ENCODE peak calls at places on chromosomes 1 and 21, in four cellular contexts. One of them, this sample, is unnamed.
A peak's percentile ranks its signal among the peaks of the same experiment; 100 is the strongest.

GRCh38 chr1:210201671-210202070 is 30.9 kb upstream of the SERTAD4 start:
- DNase-seq in mammary epithelial cell: no peak
- DNase-seq in mesendoderm: no peak
- DNase-seq in GM23338: no peak
- DNase-seq in this sample: no peak

GRCh38 chr1:114549137-114549536 is 32.3 kb downstream of the BCAS2 start:
- DNase-seq in mammary epithelial cell: peak; percentile 60
- DNase-seq in mesendoderm: no peak
- DNase-seq in GM23338: no peak
- DNase-seq in this sample: no peak

GRCh38 chr1:245448858-245449534 is 294.2 kb downstream of the KIF26B start:
- DNase-seq in mammary epithelial cell: no peak
- DNase-seq in mesendoderm: no peak
- DNase-seq in GM23338: no peak
- DNase-seq in this sample: no peak

GRCh38 chr1:79259390-79260336 is 253.1 kb upstream of the ADGRL4 start:
- DNase-seq in mammary epithelial cell: peak; percentile 12
- DNase-seq in mesendoderm: peak; percentile 36
- DNase-seq in GM23338: peak; percentile 62
- DNase-seq in this sample: no peak

GRCh38 chr1:40976952-40977690 is 2.4 kb upstream of the CTPS1 start:
- DNase-seq in mammary epithelial cell: no peak
- DNase-seq in mesendoderm: no peak
- DNase-seq in GM23338: no peak
- DNase-seq in this sample: no peak

GRCh38 chr1:117657949-117658660 is 52.3 kb downstream of the TENT5C start:
- DNase-seq in mammary epithelial cell: no peak
- DNase-seq in mesendoderm: no peak
- DNase-seq in GM23338: no peak
- DNase-seq in this sample: no peak

GRCh38 chr1:223102797-223103533 is 40.1 kb downstream of the TLR5 start:
- DNase-seq in mammary epithelial cell: peak; percentile 7
- DNase-seq in mesendoderm: peak; percentile 90
- DNase-seq in GM23338: no peak
- DNase-seq in this sample: no peak

GRCh38 chr1:179709841-179710329 is 33.2 kb upstream of the FAM163A start:
- DNase-seq in mammary epithelial cell: peak; percentile 24
- DNase-seq in mesendoderm: no peak
- DNase-seq in GM23338: no peak
- DNase-seq in this sample: no peak

GRCh38 chr1:8113257-8114220 is 87.4 kb upstream of the ERRFI1 start:
- DNase-seq in mammary epithelial cell: no peak
- DNase-seq in mesendoderm: no peak
- DNase-seq in GM23338: no peak
- DNase-seq in this sample: no peak

GRCh38 chr1:211559222-211560010 is 19.5 kb downstream of the SLC30A1 start:
- DNase-seq in mammary epithelial cell: no peak
- DNase-seq in mesendoderm: no peak
- DNase-seq in GM23338: no peak
- DNase-seq in this sample: peak; percentile 5

GRCh38 chr1:16124377-16125087 is 31.3 kb downstream of the EPHA2 start:
- DNase-seq in mammary epithelial cell: no peak
- DNase-seq in mesendoderm: no peak
- DNase-seq in GM23338: no peak
- DNase-seq in this sample: peak; percentile 21

GRCh38 chr1:230350208-230350921 is 75.8 kb downstream of the PGBD5 start:
- DNase-seq in mammary epithelial cell: no peak
- DNase-seq in mesendoderm: no peak
- DNase-seq in GM23338: no peak
- DNase-seq in this sample: no peak

GRCh38 chr21:39696620-39697019 is 48.4 kb upstream of the IGSF5 start:
- DNase-seq in mammary epithelial cell: no peak
- DNase-seq in mesendoderm: no peak
- DNase-seq in GM23338: no peak
- DNase-seq in this sample: peak; percentile 34

GRCh38 chr1:105485207-105485606 is 1571.3 kb upstream of the PRMT6 start:
- DNase-seq in mammary epithelial cell: peak; percentile 0
- DNase-seq in mesendoderm: no peak
- DNase-seq in GM23338: no peak
- DNase-seq in this sample: no peak

GRCh38 chr1:156128749-156129682 is 14.5 kb downstream of the LMNA start:
- DNase-seq in mammary epithelial cell: no peak
- DNase-seq in mesendoderm: no peak
- DNase-seq in GM23338: no peak
- DNase-seq in this sample: no peak

GRCh38 chr1:198088360-198089071 is 68.3 kb upstream of the NEK7 start:
- DNase-seq in mammary epithelial cell: peak; percentile 45
- DNase-seq in mesendoderm: peak; percentile 59
- DNase-seq in GM23338: peak; percentile 65
- DNase-seq in this sample: no peak

GRCh38 chr1:241888232-241888631 is 40.2 kb downstream of the EXO1 start:
- DNase-seq in mammary epithelial cell: peak; percentile 21
- DNase-seq in mesendoderm: no peak
- DNase-seq in GM23338: no peak
- DNase-seq in this sample: no peak

GRCh38 chr1:200410566-200410878 is 686 bp upstream of the ZNF281 start:
- DNase-seq in mammary epithelial cell: peak; percentile 88
- DNase-seq in mesendoderm: peak; percentile 85
- DNase-seq in GM23338: peak; percentile 91
- DNase-seq in this sample: peak; percentile 75

GRCh38 chr1:84299536-84300260 is 1.8 kb upstream of the SAMD13 start:
- DNase-seq in mammary epithelial cell: no peak
- DNase-seq in mesendoderm: no peak
- DNase-seq in GM23338: peak; percentile 37
- DNase-seq in this sample: no peak

GRCh38 chr1:60281360-60281932 is 207.9 kb upstream of the C1orf87 start:
- DNase-seq in mammary epithelial cell: peak; percentile 55
- DNase-seq in mesendoderm: peak; percentile 88
- DNase-seq in GM23338: peak; percentile 89
- DNase-seq in this sample: peak; percentile 82

GRCh38 chr1:217526636-217527035 is 104.3 kb downstream of the GPATCH2 start:
- DNase-seq in mammary epithelial cell: peak; percentile 33
- DNase-seq in mesendoderm: peak; percentile 3
- DNase-seq in GM23338: no peak
- DNase-seq in this sample: no peak

GRCh38 chr1:220011620-220012019 is 34.7 kb downstream of the EPRS1 start:
- DNase-seq in mammary epithelial cell: no peak
- DNase-seq in mesendoderm: no peak
- DNase-seq in GM23338: no peak
- DNase-seq in this sample: no peak

GRCh38 chr1:54263601-54264226 is 63.7 kb downstream of the MRPL37 start:
- DNase-seq in mammary epithelial cell: no peak
- DNase-seq in mesendoderm: no peak
- DNase-seq in GM23338: no peak
- DNase-seq in this sample: no peak

DNA sequence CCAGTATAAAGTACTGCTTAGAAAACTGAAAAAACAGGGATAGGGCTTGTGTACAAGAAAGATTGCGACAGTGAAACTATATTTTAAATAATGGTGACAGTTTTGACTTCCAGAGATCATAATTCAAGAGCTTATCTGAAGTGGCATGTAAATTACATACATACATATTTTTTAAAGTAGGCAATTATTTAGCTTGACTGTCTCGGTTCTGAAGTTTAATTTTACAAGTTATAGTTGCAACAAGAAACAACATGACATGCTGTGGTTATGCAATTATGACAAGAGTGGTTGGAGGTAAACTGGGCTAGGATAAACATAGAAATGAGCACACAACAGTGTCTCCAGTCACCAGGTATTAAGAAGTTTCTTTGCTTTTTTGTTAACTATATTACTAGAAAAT is 4.1 kb downstream of the C1orf21 start:
- DNase-seq in mammary epithelial cell: peak; percentile 46
- DNase-seq in mesendoderm: no peak
- DNase-seq in GM23338: no peak
- DNase-seq in this sample: no peak
- H3K4me2 ChIP-seq in mammary epithelial cell: peak overlapping the region; percentile 25
- H3K4me2 ChIP-seq in mesendoderm: no peak overlapping the region
- H3K4me2 ChIP-seq in GM23338: no peak overlapping the region
- H3K4me2 ChIP-seq in this sample: no peak overlapping the region

GRCh38 chr1:25068316-25068715 is 138.2 kb upstream of the RUNX3 start:
- DNase-seq in mammary epithelial cell: no peak
- DNase-seq in mesendoderm: no peak
- DNase-seq in GM23338: no peak
- DNase-seq in this sample: no peak
- H3K27me3 ChIP-seq in mammary epithelial cell: no peaks in the 10 kb centered on the region
- H3K27me3 ChIP-seq in mesendoderm: no peaks in the 10 kb centered on the region
- H3K27me3 ChIP-seq in GM23338: no peaks in the 10 kb centered on the region
- H3K27me3 ChIP-seq in this sample: no peaks in the 10 kb centered on the region

DNA sequence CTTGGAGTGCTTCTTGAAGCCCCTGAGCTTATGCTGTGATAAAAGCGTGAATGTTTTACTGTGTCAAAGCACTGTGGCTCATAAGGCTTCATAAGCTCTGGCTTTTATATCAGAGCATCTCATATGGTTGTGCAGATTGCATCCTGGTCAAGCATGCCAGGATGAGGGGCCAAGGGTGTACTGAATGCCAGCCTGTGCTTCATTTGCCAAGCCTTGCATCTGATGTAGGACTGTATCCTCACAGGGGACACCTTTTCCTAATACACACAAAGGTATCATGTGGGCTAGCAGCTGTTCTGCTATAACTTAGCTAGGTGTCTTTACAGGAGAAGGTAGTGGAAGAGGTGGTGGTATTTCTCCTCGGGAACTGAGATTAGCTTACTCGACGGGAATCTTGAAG is 134.7 kb downstream of the ST6GALNAC3 start:
- DNase-seq in mammary epithelial cell: no peak
- DNase-seq in mesendoderm: no peak
- DNase-seq in GM23338: no peak
- DNase-seq in this sample: no peak
- H3K4me2 ChIP-seq in mammary epithelial cell: no peak overlapping the region
- H3K4me2 ChIP-seq in mesendoderm: no peak overlapping the region
- H3K4me2 ChIP-seq in GM23338: no peak overlapping the region
- H3K4me2 ChIP-seq in this sample: no peak overlapping the region

DNA sequence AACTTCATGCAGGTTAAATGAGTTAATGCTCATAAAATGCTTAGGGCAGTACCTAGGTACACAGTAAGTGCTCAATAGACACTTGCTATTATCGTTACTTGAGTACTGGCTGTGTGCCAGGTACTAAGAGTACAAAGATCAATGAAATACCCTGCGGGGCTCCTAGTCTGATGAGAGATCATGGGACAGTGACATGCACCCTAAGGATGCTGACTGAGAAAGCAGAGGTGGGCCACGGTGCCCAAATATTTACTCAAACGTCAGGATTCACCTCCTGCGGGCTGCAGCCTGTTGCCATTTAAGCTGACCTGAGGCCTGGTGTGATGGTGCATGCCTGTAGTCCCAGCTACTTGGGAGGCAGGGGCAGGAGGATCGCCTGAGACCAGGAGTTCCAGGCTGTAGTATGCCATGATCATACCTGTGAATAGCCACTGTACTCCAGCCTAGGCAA is 19.8 kb upstream of the LUZP1 start:
- DNase-seq in mammary epithelial cell: no peak
- DNase-seq in mesendoderm: no peak
- DNase-seq in GM23338: no peak
- DNase-seq in this sample: no peak
- H3K27me3 ChIP-seq in mammary epithelial cell: no peaks in the 10 kb centered on the region
- H3K27me3 ChIP-seq in mesendoderm: no peaks in the 10 kb centered on the region
- H3K27me3 ChIP-seq in GM23338: no peaks in the 10 kb centered on the region
- H3K27me3 ChIP-seq in this sample: no peaks in the 10 kb centered on the region

GRCh38 chr1:55848906-55849305 is 633.7 kb upstream of the USP24 start:
- DNase-seq in mammary epithelial cell: peak; percentile 20
- DNase-seq in mesendoderm: peak; percentile 62
- DNase-seq in GM23338: peak; percentile 68
- DNase-seq in this sample: peak; percentile 45
- H3K4me2 ChIP-seq in mammary epithelial cell: no peak overlapping the region
- H3K4me2 ChIP-seq in mesendoderm: no peak overlapping the region
- H3K4me2 ChIP-seq in GM23338: no peak overlapping the region
- H3K4me2 ChIP-seq in this sample: no peak overlapping the region

DNA sequence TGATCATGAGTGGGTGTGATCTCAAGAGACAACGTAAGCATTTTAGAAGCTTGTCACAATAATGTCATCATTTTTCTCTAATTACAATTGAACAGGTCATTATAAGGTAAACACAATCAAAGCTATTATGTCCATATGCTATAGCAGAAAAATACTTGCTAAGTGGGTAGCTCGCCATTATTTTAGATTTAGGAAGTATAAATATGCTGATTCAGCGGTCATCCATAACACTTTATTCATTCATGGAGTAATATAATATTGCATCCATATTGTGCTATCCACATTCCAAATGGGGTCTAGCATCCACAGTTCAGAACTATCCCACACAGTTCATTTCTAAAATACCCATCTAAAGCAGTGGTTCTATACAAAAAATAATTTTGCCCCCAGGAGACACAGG is 8.4 kb downstream of the KRTAP15-1 start:
- DNase-seq in mammary epithelial cell: no peak
- DNase-seq in mesendoderm: no peak
- DNase-seq in GM23338: no peak
- DNase-seq in this sample: no peak
- H3K27me3 ChIP-seq in mammary epithelial cell: no peaks in the 10 kb centered on the region
- H3K27me3 ChIP-seq in mesendoderm: no peaks in the 10 kb centered on the region
- H3K27me3 ChIP-seq in GM23338: no peaks in the 10 kb centered on the region
- H3K27me3 ChIP-seq in this sample: no peaks in the 10 kb centered on the region

DNA sequence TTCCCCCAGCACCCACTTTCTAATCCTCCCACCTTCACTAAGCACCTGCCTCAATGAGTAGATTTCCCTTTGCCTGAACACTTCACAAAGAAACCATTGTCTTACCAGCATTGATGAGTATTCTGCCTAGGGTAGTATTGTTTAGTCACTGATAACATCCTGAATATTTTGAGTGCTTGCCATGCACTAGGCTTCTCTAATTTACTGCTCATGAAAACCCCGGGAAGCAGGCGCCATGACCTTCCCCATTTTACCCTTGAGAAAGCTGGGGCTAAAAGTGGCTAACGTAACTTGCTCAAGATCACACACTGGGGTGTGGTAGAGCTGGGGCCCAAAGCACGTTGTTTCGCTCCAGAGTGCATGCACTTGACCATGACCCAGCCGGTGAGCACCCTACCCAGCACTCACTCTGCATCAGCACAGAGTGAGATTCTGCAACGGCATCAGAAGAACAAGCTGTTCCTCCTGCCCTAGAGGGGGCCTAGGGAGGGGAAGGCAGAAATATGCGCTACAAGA is 10.6 kb upstream of the F3 start:
- DNase-seq in mammary epithelial cell: peak; percentile 89
- DNase-seq in mesendoderm: peak; percentile 57
- DNase-seq in GM23338: peak; percentile 16
- DNase-seq in this sample: no peak
- H3K4me2 ChIP-seq in mammary epithelial cell: peak overlapping the region; percentile 19
- H3K4me2 ChIP-seq in mesendoderm: no peak overlapping the region
- H3K4me2 ChIP-seq in GM23338: peak overlapping the region; percentile 41
- H3K4me2 ChIP-seq in this sample: no peak overlapping the region

GRCh38 chr1:10754571-10755329 is 41.7 kb downstream of the CASZ1 start:
- DNase-seq in mammary epithelial cell: no peak
- DNase-seq in mesendoderm: no peak
- DNase-seq in GM23338: no peak
- DNase-seq in this sample: no peak
- H3K27me3 ChIP-seq in mammary epithelial cell: no peaks in the 10 kb centered on the region
- H3K27me3 ChIP-seq in mesendoderm: no peaks in the 10 kb centered on the region
- H3K27me3 ChIP-seq in GM23338: no peaks in the 10 kb centered on the region
- H3K27me3 ChIP-seq in this sample: no peaks in the 10 kb centered on the region

This sample was measured in H9.